ENCODE peak calls at places on chromosomes 5 and 9, in seven cellular contexts. B is fibroblast of pulmonary artery; G is stimulated activated CD4-positive, alpha-beta T cell treated with anti-CD3 and anti-CD28 coated beads, Interleukin-4, amount 100 ng/mL, for 1 hour; Y is HuH-7.5; A is effector memory CD8-positive, alpha-beta T cell; C is GM03348; V is activated gamma-delta T cell treated with Interleukin-2 at 50 U/mL for 16 hours. H is an unnamed sample.
A peak's percentile ranks its signal among the peaks of the same experiment; 100 is the strongest.

GRCh38 chr5:171483453-171484177 is 64.2 kb downstream of the FGF18 start:
- DNase-seq in B (peak; percentile 86), G (no peak), Y (no peak), A (no peak), C (peak; percentile 93), V (no peak), H (no peak)

GRCh38 chr9:126756876-126757415 is 47.9 kb upstream of the ZBTB43 start:
- DNase-seq in B (no peak), G (no peak), Y (no peak), A (no peak), C (no peak), V (no peak), H (no peak)

GRCh38 chr9:89274838-89275237 is 36.2 kb upstream of the CKS2 start:
- DNase-seq in B (peak; percentile 86), G (no peak), Y (no peak), A (no peak), C (peak; percentile 44), V (no peak), H (no peak)

GRCh38 chr5:138790684-138791083 is 37.5 kb downstream of the CTNNA1 start:
- DNase-seq in B (no peak), G (no peak), Y (no peak), A (no peak), C (no peak), V (no peak), H (no peak)

GRCh38 chr5:138504799-138505198 is 38.2 kb downstream of the ETF1 start:
- DNase-seq in B (peak; percentile 31), G (no peak), Y (no peak), A (no peak), C (peak; percentile 26), V (no peak), H (no peak)

GRCh38 chr9:96140401-96141180 is 161.4 kb downstream of the HSD17B3 start:
- DNase-seq in B (no peak), G (no peak), Y (no peak), A (no peak), C (no peak), V (no peak), H (peak; percentile 69)

GRCh38 chr9:134422301-134422700 is 96.0 kb downstream of the RXRA start:
- DNase-seq in B (peak; percentile 21), G (no peak), Y (no peak), A (no peak), C (peak; percentile 48), V (no peak), H (peak; percentile 73)

GRCh38 chr9:111743275-111743674 is 51.5 kb downstream of the SHOC1 start:
- DNase-seq in B (peak; percentile 82), G (peak; percentile 10), Y (no peak), A (no peak), C (peak; percentile 35), V (no peak), H (no peak)

GRCh38 chr5:127878174-127878750 is 175.1 kb downstream of the CCDC192 start:
- DNase-seq in B (peak; percentile 80), G (no peak), Y (peak; percentile 15), A (no peak), C (peak; percentile 41), V (no peak), H (peak; percentile 59)

GRCh38 chr5:93078082-93079038 is 502.7 kb downstream of the NR2F1-AS1 start:
- DNase-seq in B (peak; percentile 96), G (no peak), Y (no peak), A (no peak), C (peak; percentile 70), V (no peak), H (peak; percentile 74)

GRCh38 chr9:124481115-124481514 is 26.1 kb downstream of the NR5A1 start:
- DNase-seq in B (no peak), G (no peak), Y (no peak), A (no peak), C (no peak), V (no peak), H (no peak)

GRCh38 chr9:81575976-81576375 is 113.4 kb downstream of the TLE1 start:
- DNase-seq in B (no peak), G (no peak), Y (no peak), A (no peak), C (no peak), V (no peak), H (no peak)

GRCh38 chr9:87889882-87890252 is 7.2 kb downstream of the SPATA31E1 start:
- DNase-seq in B (no peak), G (no peak), Y (no peak), A (no peak), C (no peak), V (no peak), H (no peak)

GRCh38 chr5:129460121-129460950 is at the start of gene ADAMTS19:
- DNase-seq in B (peak; percentile 60), G (no peak), Y (peak; percentile 66), A (no peak), C (peak; percentile 69), V (no peak), H (peak; percentile 78)

GRCh38 chr9:113641100-113641885 is 177.8 kb downstream of the RGS3 start:
- DNase-seq in B (no peak), G (no peak), Y (no peak), A (no peak), C (no peak), V (no peak), H (no peak)

GRCh38 chr5:168479166-168479565 is 7.1 kb upstream of the RARS1 start:
- DNase-seq in B (no peak), G (no peak), Y (no peak), A (no peak), C (no peak), V (no peak), H (no peak)